ENCODE peak calls at places on chromosomes 1 and 21, in five cellular contexts. O, Z, X, Q and K are unnamed samples.

GRCh38 chr1:111538343-111539035 is 35.1 kb upstream of the ADORA3 start:
- DNase-seq in X (no peak), Q (no peak), Z (no peak), O (no peak), K (peak; percentile 26)

GRCh38 chr1:63051886-63052285 is 268.0 kb downstream of the ATG4C start:
- DNase-seq in Z (no peak), Q (no peak), X (no peak), O (no peak), K (no peak)

GRCh38 chr1:45009956-45010854 is 919 bp downstream of the HECTD3 start:
- DNase-seq in Z (peak; percentile 29), O (no peak), X (peak; percentile 70), Q (peak; percentile 88), K (peak; percentile 46)

GRCh38 chr1:1111516-1112236 is 4.2 kb downstream of the C1orf159 start:
- DNase-seq in X (no peak), O (peak; percentile 13), Z (peak; percentile 12), Q (peak; percentile 44), K (no peak)

GRCh38 chr1:32764826-32765545 is 52.2 kb downstream of the YARS1 start:
- DNase-seq in X (no peak), Q (no peak), Z (no peak), O (no peak), K (no peak)

GRCh38 chr1:177219458-177220390 is 49.0 kb downstream of the BRINP2 start:
- DNase-seq in Q (no peak), O (no peak), Z (no peak), X (no peak), K (no peak)

GRCh38 chr1:188817814-188818213 is 1659.8 kb downstream of the BRINP3 start:
- DNase-seq in Z (no peak), O (no peak), Q (no peak), X (no peak), K (no peak)

GRCh38 chr21:39633770-39634181 is 21.0 kb downstream of the B3GALT5 start:
- DNase-seq in Q (no peak), O (no peak), X (no peak), Z (no peak), K (no peak)

GRCh38 chr1:11501491-11501897 is 22.5 kb downstream of the DISP3 start:
- DNase-seq in Z (no peak), O (peak; percentile 39), Q (no peak), X (no peak), K (peak; percentile 23)

GRCh38 chr1:182956708-182957365 is 3.9 kb upstream of the SHCBP1L start:
- DNase-seq in X (no peak), O (no peak), Z (no peak), Q (no peak), K (no peak)

GRCh38 chr1:51837243-51837642 is 41.3 kb downstream of the NRDC start:
- DNase-seq in Z (no peak), X (no peak), Q (no peak), O (no peak), K (no peak)

GRCh38 chr1:107572674-107573205 is 392.2 kb downstream of the VAV3 start:
- DNase-seq in O (no peak), X (no peak), Z (no peak), Q (no peak), K (no peak)

GRCh38 chr1:34779962-34780361 is 1.1 kb upstream of the GJB3 start:
- DNase-seq in X (no peak), Z (no peak), Q (no peak), O (no peak), K (no peak)

GRCh38 chr1:166133276-166133841 is 33.4 kb downstream of the FAM78B start:
- DNase-seq in X (no peak), O (no peak), Z (no peak), Q (no peak), K (peak; percentile 20)
- TF ChIP-seq CTCF in X (no peak), O (no peak), Z (no peak), Q (peak; percentile 69), K (peak; percentile 17)

DNA sequence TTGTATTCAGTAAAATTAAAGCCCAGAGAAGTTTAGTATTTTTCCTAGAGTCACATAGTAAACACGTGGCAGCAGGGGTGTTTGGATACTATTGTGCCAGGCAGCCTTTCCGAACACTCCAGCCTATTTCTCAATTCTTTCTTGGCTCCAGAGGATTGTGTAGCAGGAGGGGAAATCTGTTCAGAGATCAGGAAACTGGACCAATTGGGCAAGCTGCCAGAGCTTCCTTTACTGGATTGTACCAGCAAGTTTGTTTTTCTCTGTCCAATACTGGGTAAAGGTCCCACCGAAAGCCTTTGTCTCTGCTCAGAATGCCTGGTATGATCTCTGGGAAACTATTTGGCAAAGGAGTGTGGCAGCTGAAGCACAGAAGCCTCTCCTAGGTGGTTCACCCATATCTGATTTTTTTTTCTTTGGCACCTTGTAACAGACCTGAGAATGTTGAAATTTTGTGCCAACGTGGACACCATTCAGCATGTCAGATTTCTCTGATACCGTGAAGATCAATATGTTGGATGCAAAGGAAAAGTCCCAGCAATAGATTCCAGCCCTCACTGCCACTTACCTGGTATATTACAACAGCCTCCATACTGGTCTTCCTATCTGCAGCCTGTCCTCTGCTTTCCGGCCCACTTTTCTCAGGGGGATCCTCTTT is 126.2 kb downstream of the FGGY start:
- DNase-seq in Z (no peak), X (peak; percentile 92), O (peak; percentile 63), Q (no peak), K (no peak)
- TF ChIP-seq CTCF in Z (no peak), X (no peak), O (no peak), Q (no peak), K (no peak)

GRCh38 chr1:35856964-35857363 is 26.0 kb upstream of the AGO1 start:
- DNase-seq in Z (no peak), X (no peak), O (no peak), Q (no peak), K (no peak)

GRCh38 chr1:35852241-35852640 is 30.8 kb upstream of the AGO1 start:
- DNase-seq in O (no peak), Q (no peak), Z (no peak), X (no peak), K (no peak)

GRCh38 chr1:35860680-35861079 is 22.3 kb upstream of the AGO1 start:
- DNase-seq in O (no peak), X (no peak), Z (no peak), Q (no peak), K (no peak)

GRCh38 chr1:35855016-35855700 is 27.9 kb upstream of the AGO1 start:
- DNase-seq in O (no peak), Z (no peak), X (no peak), Q (no peak), K (no peak)

GRCh38 chr1:35857830-35858229 is 25.2 kb upstream of the AGO1 start:
- DNase-seq in O (no peak), X (no peak), Z (peak; percentile 7), Q (no peak), K (peak; percentile 10)
- TF ChIP-seq CTCF in O (no peak), X (no peak), Z (peak; percentile 16), Q (peak; percentile 37), K (peak; percentile 20)

GRCh38 chr1:43994794-43995790 is 3.7 kb downstream of the CCDC24 start:
- DNase-seq in O (no peak), Q (no peak), Z (no peak), X (no peak), K (peak; percentile 45)
- TF ChIP-seq CTCF in O (no peak), Q (peak; percentile 31), Z (no peak), X (no peak), K (no peak)